ENCODE peak calls at places on chromosomes 12 and 14, in ten cellular contexts. P is activated B cell treated with CpG ODN at 0.5 μM for 24 hours; B is Ammon's horn; C is GM12865; Z is activated CD8-positive, alpha-beta T cell treated with anti-CD3 and anti-CD28 coated beads, Interleukin-2, amount 10 ng/mL, durations not matched to agents 7 days and 5 days; Q is astrocyte; K is vagina; N is NCI-H2029; X is lower lobe of right lung; J is CMK. V is an unnamed sample.

GRCh38 chr14:73764881-73765280 is 50.7 kb upstream of the PNMA1 start:
- DNase-seq in C (peak), K (no peak), Q (no peak), B (peak), J (no peak), N (no peak), Z (no peak), P (no peak), X (peak), V (no peak)

GRCh38 chr12:15837141-15837781 is 44.9 kb upstream of the STRAP start:
- DNase-seq in K (no peak), Q (peak), C (no peak), Z (no peak), P (no peak), J (no peak), X (no peak), N (no peak), B (no peak), V (peak)

GRCh38 chr12:67457799-67458680 is 188.9 kb downstream of the CAND1 start:
- DNase-seq in B (peak), N (no peak), P (no peak), X (no peak), Q (no peak), K (no peak), Z (no peak), J (no peak), C (peak), V (no peak)

GRCh38 chr14:35558680-35559079 is 24.7 kb downstream of the INSM2 start:
- DNase-seq in B (peak), Q (no peak), X (no peak), K (no peak), N (no peak), Z (no peak), C (no peak), P (no peak), J (no peak), V (no peak)

GRCh38 chr12:8996682-8997405 is 7.5 kb downstream of the KLRG1 start:
- DNase-seq in K (no peak), P (no peak), Q (peak), X (no peak), N (no peak), B (no peak), Z (no peak), C (peak), J (no peak), V (peak)

GRCh38 chr14:90253826-90254225 is 2.5 kb upstream of the PSMC1 start:
- DNase-seq in P (no peak), N (no peak), X (no peak), Q (no peak), C (no peak), Z (no peak), J (no peak), K (no peak), B (no peak), V (no peak)

GRCh38 chr12:62458626-62459025 is 8.0 kb upstream of the MON2 start:
- DNase-seq in K (no peak), J (no peak), N (no peak), P (no peak), Q (peak), X (no peak), Z (no peak), B (no peak), C (no peak), V (peak)

GRCh38 chr14:32313977-32314376 is 15.1 kb upstream of the AKAP6 start:
- DNase-seq in K (no peak), J (no peak), P (no peak), N (peak), Q (no peak), B (no peak), X (no peak), C (no peak), Z (no peak), V (no peak)

GRCh38 chr12:80684077-80684495 is 23.3 kb upstream of the MYF6 start:
- DNase-seq in Z (no peak), K (no peak), J (no peak), P (no peak), C (no peak), X (no peak), Q (no peak), N (peak), B (no peak), V (no peak)

GRCh38 chr14:100440207-100440631 is 117.1 kb downstream of the SLC25A47 start:
- DNase-seq in J (no peak), X (peak), N (peak), P (no peak), Q (peak), K (no peak), C (peak), B (peak), Z (peak), V (peak)

GRCh38 chr12:5548152-5548933 is 116.4 kb downstream of the NTF3 start:
- DNase-seq in B (peak), P (no peak), Q (no peak), J (no peak), Z (no peak), X (no peak), N (no peak), K (no peak), C (no peak), V (no peak)

GRCh38 chr14:92553456-92553855 is 39.9 kb downstream of the RIN3 start:
- DNase-seq in X (no peak), B (no peak), N (no peak), Z (no peak), K (no peak), C (peak), J (no peak), Q (peak), P (no peak), V (peak)

V was measured in amniotic epithelial cell.